ENCODE peak calls at places on chromosomes 16 and 17, in five cellular contexts. One of them, this sample, is unnamed. For H3K4me1, the result is how much of the 10 kb centered on the place peaks cover.

GRCh38 chr17:73639926-73640325 is 4.3 kb downstream of the SDK2 start:
- DNase-seq in astrocyte: no peak
- DNase-seq in breast epithelium: no peak
- DNase-seq in CD8-positive, alpha-beta T cell: no peak
- DNase-seq in RWPE2: no peak
- DNase-seq in this sample: no peak

GRCh38 chr16:9034056-9034455 is 57.4 kb upstream of the HAPSTR1 start:
- DNase-seq in RWPE2: no peak
- DNase-seq in astrocyte: no peak
- DNase-seq in breast epithelium: no peak
- DNase-seq in CD8-positive, alpha-beta T cell: no peak
- DNase-seq in this sample: no peak

GRCh38 chr16:71230122-71230845 is at the start of gene HYDIN:
- DNase-seq in breast epithelium: peak
- DNase-seq in astrocyte: peak
- DNase-seq in CD8-positive, alpha-beta T cell: no peak
- DNase-seq in RWPE2: peak
- DNase-seq in this sample: peak

GRCh38 chr16:68273459-68273858 is 9.1 kb downstream of the SLC7A6 start:
- DNase-seq in astrocyte: no peak
- DNase-seq in RWPE2: no peak
- DNase-seq in CD8-positive, alpha-beta T cell: no peak
- DNase-seq in breast epithelium: no peak
- DNase-seq in this sample: no peak

GRCh38 chr16:23286131-23286532 is 16.0 kb upstream of the SCNN1B start:
- DNase-seq in breast epithelium: no peak
- DNase-seq in CD8-positive, alpha-beta T cell: no peak
- DNase-seq in RWPE2: no peak
- DNase-seq in astrocyte: peak
- DNase-seq in this sample: no peak

GRCh38 chr17:79993390-79994221 is 42.1 kb downstream of the TBC1D16 start:
- DNase-seq in breast epithelium: peak
- DNase-seq in astrocyte: peak
- DNase-seq in CD8-positive, alpha-beta T cell: no peak
- DNase-seq in RWPE2: peak
- DNase-seq in this sample: peak

GRCh38 chr17:305090-305976 is 47.3 kb downstream of the RPH3AL start:
- DNase-seq in astrocyte: no peak
- DNase-seq in CD8-positive, alpha-beta T cell: no peak
- DNase-seq in breast epithelium: no peak
- DNase-seq in RWPE2: peak
- DNase-seq in this sample: peak

GRCh38 chr17:6420173-6420641 is 14.7 kb downstream of the AIPL1 start:
- DNase-seq in astrocyte: no peak
- DNase-seq in RWPE2: no peak
- DNase-seq in CD8-positive, alpha-beta T cell: no peak
- DNase-seq in breast epithelium: no peak
- DNase-seq in this sample: no peak

GRCh38 chr16:1403733-1404132 is 10.8 kb downstream of the UNKL start:
- DNase-seq in breast epithelium: no peak
- DNase-seq in CD8-positive, alpha-beta T cell: no peak
- DNase-seq in RWPE2: peak
- DNase-seq in astrocyte: no peak
- DNase-seq in this sample: no peak

GRCh38 chr16:47461598-47462266 is 601 bp downstream of the PHKB start:
- DNase-seq in astrocyte: peak
- DNase-seq in CD8-positive, alpha-beta T cell: no peak
- DNase-seq in RWPE2: no peak
- DNase-seq in breast epithelium: no peak
- DNase-seq in this sample: no peak

GRCh38 chr16:10827691-10828341 is 9.2 kb upstream of the TVP23A start:
- DNase-seq in astrocyte: peak
- DNase-seq in breast epithelium: peak
- DNase-seq in CD8-positive, alpha-beta T cell: no peak
- DNase-seq in RWPE2: no peak
- DNase-seq in this sample: peak
- H3K27ac ChIP-seq in astrocyte: peak
- H3K27ac ChIP-seq in breast epithelium: peak
- H3K27ac ChIP-seq in CD8-positive, alpha-beta T cell: no peak
- H3K27ac ChIP-seq in RWPE2: no peak
- H3K27ac ChIP-seq in this sample: peak

GRCh38 chr16:61936522-61936921 is 99.7 kb downstream of the CDH8 start:
- DNase-seq in RWPE2: no peak
- DNase-seq in breast epithelium: no peak
- DNase-seq in astrocyte: no peak
- DNase-seq in CD8-positive, alpha-beta T cell: no peak
- DNase-seq in this sample: no peak
- TF ChIP-seq CTCF in RWPE2: peak
- TF ChIP-seq CTCF in breast epithelium: no peak
- TF ChIP-seq CTCF in astrocyte: peak
- TF ChIP-seq CTCF in CD8-positive, alpha-beta T cell: no peak
- TF ChIP-seq CTCF in this sample: no peak

GRCh38 chr17:61309857-61310256 is 89.8 kb upstream of the TBX2 start:
- DNase-seq in RWPE2: no peak
- DNase-seq in breast epithelium: no peak
- DNase-seq in CD8-positive, alpha-beta T cell: no peak
- DNase-seq in astrocyte: peak
- DNase-seq in this sample: no peak
- H3K4me1 ChIP-seq in RWPE2: under half
- H3K4me1 ChIP-seq in breast epithelium: under half
- H3K4me1 ChIP-seq in CD8-positive, alpha-beta T cell: under half
- H3K4me1 ChIP-seq in astrocyte: under half
- H3K4me1 ChIP-seq in this sample: under half

DNA sequence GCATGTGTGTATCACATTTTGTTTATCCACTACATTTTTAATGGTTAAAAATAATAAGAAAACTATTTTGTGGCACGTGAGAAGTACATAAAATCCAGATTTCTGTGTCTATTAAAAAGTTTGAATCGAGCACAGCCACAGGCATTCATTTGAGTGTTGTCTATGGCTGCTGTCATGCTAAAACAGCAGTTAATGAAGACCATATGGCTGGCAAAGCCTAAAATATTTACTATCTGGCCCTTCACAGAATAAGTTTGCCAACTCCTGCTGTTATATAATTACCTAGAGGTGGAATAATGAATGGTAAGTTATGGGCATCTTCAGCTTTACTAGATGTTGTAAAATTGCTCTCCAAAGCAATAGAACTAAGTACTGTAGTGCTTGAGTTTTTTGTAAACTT is 30.5 kb downstream of the TMEM98 start:
- DNase-seq in astrocyte: no peak
- DNase-seq in RWPE2: no peak
- DNase-seq in breast epithelium: no peak
- DNase-seq in CD8-positive, alpha-beta T cell: no peak
- DNase-seq in this sample: no peak
- H3K27ac ChIP-seq in astrocyte: no peak
- H3K27ac ChIP-seq in RWPE2: no peak
- H3K27ac ChIP-seq in breast epithelium: no peak
- H3K27ac ChIP-seq in CD8-positive, alpha-beta T cell: no peak
- H3K27ac ChIP-seq in this sample: no peak

GRCh38 chr17:34673995-34674900 is 94.9 kb downstream of the TMEM132E start:
- DNase-seq in CD8-positive, alpha-beta T cell: no peak
- DNase-seq in astrocyte: no peak
- DNase-seq in breast epithelium: no peak
- DNase-seq in RWPE2: no peak
- DNase-seq in this sample: no peak
- TF ChIP-seq CTCF in CD8-positive, alpha-beta T cell: no peak
- TF ChIP-seq CTCF in astrocyte: no peak
- TF ChIP-seq CTCF in breast epithelium: no peak
- TF ChIP-seq CTCF in RWPE2: no peak
- TF ChIP-seq CTCF in this sample: no peak

DNA sequence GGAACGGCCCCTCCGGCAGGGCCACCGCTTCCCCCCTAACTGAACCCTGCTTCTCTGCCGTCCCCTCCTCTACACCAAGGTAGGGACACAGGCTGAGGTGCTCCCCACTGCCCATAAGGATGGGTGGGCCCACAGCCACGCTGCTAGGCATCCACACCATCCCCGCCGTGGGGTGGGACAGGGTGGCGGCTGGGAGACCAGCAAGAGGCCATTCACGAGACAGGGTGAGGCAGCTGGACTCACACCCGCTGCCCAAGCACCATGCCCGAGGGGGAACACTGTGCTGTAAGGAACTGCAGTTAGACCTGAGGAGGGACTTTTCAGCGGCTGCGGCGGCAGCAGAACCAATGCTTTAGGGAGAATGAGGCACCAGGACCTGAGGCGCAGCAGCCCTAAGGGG is 47.5 kb upstream of the RRN3 start:
- DNase-seq in CD8-positive, alpha-beta T cell: no peak
- DNase-seq in breast epithelium: no peak
- DNase-seq in RWPE2: no peak
- DNase-seq in astrocyte: no peak
- DNase-seq in this sample: no peak
- H3K4me1 ChIP-seq in CD8-positive, alpha-beta T cell: under half
- H3K4me1 ChIP-seq in breast epithelium: under half
- H3K4me1 ChIP-seq in RWPE2: under half
- H3K4me1 ChIP-seq in astrocyte: under half
- H3K4me1 ChIP-seq in this sample: under half

GRCh38 chr17:50110591-50111349 is 15.6 kb downstream of the PDK2 start:
- DNase-seq in CD8-positive, alpha-beta T cell: no peak
- DNase-seq in RWPE2: no peak
- DNase-seq in astrocyte: no peak
- DNase-seq in breast epithelium: no peak
- DNase-seq in this sample: no peak

GRCh38 chr17:50111687-50112655 is 16.8 kb downstream of the PDK2 start:
- DNase-seq in breast epithelium: no peak
- DNase-seq in astrocyte: no peak
- DNase-seq in CD8-positive, alpha-beta T cell: no peak
- DNase-seq in RWPE2: no peak
- DNase-seq in this sample: no peak

GRCh38 chr17:50113624-50114320 is 16.2 kb downstream of the SAMD14 start:
- DNase-seq in RWPE2: no peak
- DNase-seq in CD8-positive, alpha-beta T cell: no peak
- DNase-seq in astrocyte: no peak
- DNase-seq in breast epithelium: no peak
- DNase-seq in this sample: no peak

GRCh38 chr17:50114401-50114800 is 15.6 kb downstream of the SAMD14 start:
- DNase-seq in RWPE2: no peak
- DNase-seq in breast epithelium: no peak
- DNase-seq in astrocyte: no peak
- DNase-seq in CD8-positive, alpha-beta T cell: no peak
- DNase-seq in this sample: no peak

GRCh38 chr17:50112694-50113093 is 17.3 kb downstream of the SAMD14 start:
- DNase-seq in CD8-positive, alpha-beta T cell: no peak
- DNase-seq in breast epithelium: no peak
- DNase-seq in astrocyte: no peak
- DNase-seq in RWPE2: no peak
- DNase-seq in this sample: no peak
- H3K27ac ChIP-seq in CD8-positive, alpha-beta T cell: no peak
- H3K27ac ChIP-seq in breast epithelium: peak
- H3K27ac ChIP-seq in astrocyte: no peak
- H3K27ac ChIP-seq in RWPE2: no peak
- H3K27ac ChIP-seq in this sample: peak

GRCh38 chr17:33049781-33050414 is 58.3 kb downstream of the SPACA3 start:
- DNase-seq in CD8-positive, alpha-beta T cell: no peak
- DNase-seq in RWPE2: no peak
- DNase-seq in astrocyte: peak
- DNase-seq in breast epithelium: no peak
- DNase-seq in this sample: no peak
- TF ChIP-seq CTCF in CD8-positive, alpha-beta T cell: peak
- TF ChIP-seq CTCF in RWPE2: peak
- TF ChIP-seq CTCF in astrocyte: peak
- TF ChIP-seq CTCF in breast epithelium: no peak
- TF ChIP-seq CTCF in this sample: peak

This sample was measured in lower lobe of right lung.